ENCODE peak calls at places on chromosomes 3 and 15, in five cellular contexts. U is breast epithelium, R is sigmoid colon, L is K562, Q is GM23338. D is an unnamed sample.

GRCh38 chr15:64369078-64369607 is 12.1 kb downstream of the PCLAF start:
- DNase-seq in U (no peak), L (no peak), Q (no peak), R (no peak), D (no peak)

GRCh38 chr3:142501004-142501926 is 53.4 kb upstream of the XRN1 start:
- DNase-seq in U (no peak), L (no peak), R (no peak), Q (no peak), D (peak; percentile 22)

GRCh38 chr15:88187195-88187594 is 69.3 kb downstream of the NTRK3 start:
- DNase-seq in U (no peak), L (no peak), Q (no peak), R (no peak), D (no peak)

GRCh38 chr3:129793356-129793755 is 100.2 kb downstream of the TMCC1 start:
- DNase-seq in U (no peak), L (no peak), R (no peak), Q (no peak), D (no peak)

GRCh38 chr15:94080416-94080815 is 150.9 kb upstream of the MCTP2 start:
- DNase-seq in Q (peak; percentile 59), U (no peak), L (no peak), R (no peak), D (no peak)

GRCh38 chr15:76576526-76577279 is 240.1 kb downstream of the ISL2 start:
- DNase-seq in L (no peak), R (peak; percentile 71), U (no peak), Q (no peak), D (no peak)

GRCh38 chr15:73741401-73741836 is 11.7 kb downstream of the INSYN1 start:
- DNase-seq in R (no peak), U (no peak), L (no peak), Q (no peak), D (no peak)

GRCh38 chr3:27521179-27521871 is 37.1 kb upstream of the SLC4A7 start:
- DNase-seq in U (no peak), Q (no peak), L (no peak), R (peak; percentile 76), D (peak; percentile 86)

GRCh38 chr15:80856809-80857377 is 77.7 kb downstream of the CEMIP start:
- DNase-seq in L (no peak), R (peak; percentile 82), Q (peak; percentile 38), U (peak; percentile 57), D (no peak)

GRCh38 chr15:68055224-68055705 is 1.1 kb downstream of the PIAS1 start:
- DNase-seq in U (no peak), L (peak; percentile 57), R (no peak), Q (peak; percentile 43), D (no peak)

GRCh38 chr15:85730001-85730820 is 64.5 kb downstream of the KLHL25 start:
- DNase-seq in L (peak; percentile 64), R (no peak), U (no peak), Q (peak; percentile 83), D (peak; percentile 41)

GRCh38 chr3:118144919-118145318 is 889.7 kb downstream of the IGSF11 start:
- DNase-seq in R (no peak), L (no peak), Q (peak; percentile 8), U (no peak), D (no peak)

GRCh38 chr15:88533376-88533775 is 13.1 kb downstream of the DET1 start:
- DNase-seq in R (no peak), U (no peak), L (no peak), Q (no peak), D (no peak)

GRCh38 chr3:188956839-188957489 is 214.8 kb upstream of the TPRG1 start:
- DNase-seq in U (no peak), R (no peak), Q (peak; percentile 89), L (peak; percentile 38), D (peak; percentile 24)

GRCh38 chr3:14278799-14279705 is 100.4 kb downstream of the LSM3 start:
- DNase-seq in L (peak; percentile 67), U (no peak), Q (peak; percentile 60), R (no peak), D (no peak)

GRCh38 chr15:92869977-92870644 is 30.0 kb upstream of the CHD2 start:
- DNase-seq in L (peak; percentile 38), R (peak; percentile 71), Q (no peak), U (no peak), D (no peak)

GRCh38 chr3:27431116-27431515 is 53.1 kb downstream of the SLC4A7 start:
- DNase-seq in L (no peak), U (peak; percentile 39), R (peak; percentile 67), Q (no peak), D (peak; percentile 78)

GRCh38 chr3:5021571-5022092 is 42.4 kb downstream of the BHLHE40 start:
- DNase-seq in U (no peak), L (peak; percentile 64), R (no peak), Q (no peak), D (peak; percentile 55)

GRCh38 chr3:153290278-153291015 is 128.4 kb downstream of the RAP2B start:
- DNase-seq in U (no peak), Q (no peak), R (no peak), L (peak; percentile 54), D (no peak)

GRCh38 chr3:14836049-14836468 is 17.3 kb downstream of the FGD5 start:
- DNase-seq in U (no peak), Q (no peak), L (peak; percentile 95), R (peak; percentile 90), D (no peak)

GRCh38 chr3:114770874-114771273 is 376.2 kb downstream of the ZBTB20 start:
- DNase-seq in U (no peak), Q (no peak), R (no peak), L (no peak), D (no peak)

GRCh38 chr3:126553284-126553811 is 5.4 kb downstream of the C3orf22 start:
- DNase-seq in U (peak; percentile 9), Q (no peak), R (no peak), L (no peak), D (no peak)

GRCh38 chr3:136239094-136239493 is 11.0 kb upstream of the PCCB start:
- DNase-seq in U (no peak), Q (no peak), R (no peak), L (no peak), D (no peak)

GRCh38 chr3:196941846-196942225 is 492 bp downstream of the NCBP2 start:
- DNase-seq in L (peak; percentile 77), R (no peak), Q (peak; percentile 68), U (peak; percentile 41), D (no peak)

GRCh38 chr15:69653846-69654245 is 201.2 kb downstream of the RPLP1 start:
- DNase-seq in R (no peak), Q (no peak), U (no peak), L (no peak), D (no peak)

GRCh38 chr3:127417709-127418559 is 130.1 kb upstream of the PRR20G start:
- DNase-seq in R (no peak), U (no peak), Q (no peak), L (no peak), D (no peak)

GRCh38 chr15:65374334-65374733 is 3.5 kb downstream of the IGDCC3 start:
- DNase-seq in Q (no peak), L (no peak), U (no peak), R (no peak), D (no peak)
- TF ChIP-seq POLR2AphosphoS5 in Q (no peak), L (no peak), U (no peak), R (no peak), D (no peak)

DNA sequence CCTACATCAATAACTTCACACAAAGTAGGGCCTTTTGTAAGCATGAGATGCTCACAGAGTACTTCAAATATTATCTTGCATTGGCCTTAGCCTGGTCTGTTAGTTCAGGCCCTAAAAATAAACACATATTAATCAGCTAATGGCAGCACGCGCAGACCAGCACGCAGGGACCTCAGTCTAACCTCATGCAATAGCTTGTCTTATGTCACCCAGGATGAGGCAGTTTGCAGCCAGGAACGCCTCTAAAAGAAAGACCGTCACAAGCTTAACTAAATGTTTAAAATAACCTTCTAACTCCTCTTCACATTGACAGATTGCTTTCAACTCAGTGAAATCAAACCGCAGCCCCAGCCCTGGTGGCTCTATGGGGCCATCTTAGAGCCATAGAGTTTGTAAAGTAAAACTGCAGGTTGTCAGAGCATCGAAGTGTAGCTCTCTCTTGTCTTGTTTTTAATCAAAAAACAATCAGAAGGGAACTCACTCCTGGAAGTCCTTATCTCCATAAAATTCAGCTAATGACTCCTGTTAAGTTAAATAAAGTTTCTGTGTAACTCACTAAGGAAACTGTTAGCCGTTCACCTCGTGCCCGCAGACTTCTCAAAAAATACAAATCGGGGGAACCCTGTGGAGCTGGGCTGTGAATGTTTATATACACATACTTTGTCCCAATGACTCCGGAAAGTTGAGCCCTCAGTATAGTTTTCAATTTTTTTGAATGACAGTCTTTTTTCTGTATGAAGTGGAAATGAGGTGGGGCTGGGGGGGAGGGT is 212.6 kb downstream of the CDIN1 start:
- DNase-seq in L (no peak), Q (no peak), U (no peak), R (peak; percentile 69), D (no peak)
- TF ChIP-seq POLR2AphosphoS5 in L (no peak), Q (no peak), U (no peak), R (peak; percentile 34), D (no peak)

DNA sequence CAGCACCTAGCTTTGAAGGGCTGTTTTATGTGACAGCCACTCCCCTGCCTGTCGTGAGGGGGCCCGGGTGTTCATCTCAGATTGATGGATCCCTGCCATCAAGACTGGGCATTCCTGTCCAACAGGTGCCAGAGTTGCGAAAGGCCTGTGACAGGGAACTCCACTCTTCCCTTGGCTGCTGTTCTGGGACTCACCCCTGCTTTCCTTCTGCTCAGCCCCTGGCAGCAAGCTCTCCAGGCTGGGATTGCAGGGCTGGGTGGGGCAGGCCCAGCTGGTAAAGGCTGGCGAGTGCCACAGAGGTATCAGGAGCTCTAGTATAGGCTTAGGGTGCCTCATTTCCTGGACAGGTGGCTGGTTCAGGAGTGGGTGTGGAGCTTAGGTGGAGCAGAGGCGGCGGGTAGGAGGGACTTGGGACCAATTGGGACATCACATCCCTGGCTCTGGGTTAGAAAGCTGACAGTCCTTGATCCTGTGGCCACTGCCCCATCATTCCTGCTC is at the start of gene PLA2G4B:
- DNase-seq in R (no peak), U (peak; percentile 94), Q (no peak), L (no peak), D (no peak)
- TF ChIP-seq POLR2AphosphoS5 in R (no peak), U (peak; percentile 82), Q (no peak), L (no peak), D (no peak)

GRCh38 chr15:51737538-51738305 is at the start of gene LYSMD2:
- DNase-seq in R (peak; percentile 89), Q (peak; percentile 69), L (peak; percentile 73), U (peak; percentile 53), D (no peak)
- TF ChIP-seq POLR2AphosphoS5 in R (peak; percentile 57), Q (no peak), L (no peak), U (no peak), D (no peak)

DNA sequence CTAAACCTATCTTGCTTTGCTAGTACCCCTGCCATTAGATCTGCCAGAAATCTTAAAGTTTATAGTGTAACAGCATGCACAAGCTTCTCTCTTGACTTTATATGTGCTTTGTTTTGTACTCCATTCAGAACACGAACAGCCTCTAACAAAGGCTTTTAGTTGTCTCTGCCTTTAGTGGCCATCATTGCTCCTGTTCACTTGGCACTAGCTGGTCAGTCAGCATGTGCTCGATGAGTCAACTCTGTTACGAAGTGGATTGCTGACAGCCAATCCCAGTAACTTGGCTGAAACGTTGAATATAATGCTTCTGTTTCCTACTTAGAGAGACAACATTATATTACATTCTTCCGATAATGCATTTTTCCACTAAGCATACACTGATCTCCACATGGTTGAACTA is 349.2 kb downstream of the NAALADL2 start:
- DNase-seq in Q (no peak), R (no peak), L (no peak), U (no peak), D (no peak)
- TF ChIP-seq POLR2AphosphoS5 in Q (no peak), R (no peak), L (no peak), U (no peak), D (no peak)

GRCh38 chr3:38125305-38126120 is 11.4 kb downstream of the ACAA1 start:
- DNase-seq in R (peak; percentile 57), U (no peak), Q (no peak), L (no peak), D (no peak)
- TF ChIP-seq POLR2AphosphoS5 in R (no peak), U (no peak), Q (no peak), L (no peak), D (no peak)

D was measured in Panc1.